ENCODE peak calls at places on chromosome 13, in ten cellular contexts. L is SK-N-SH, Q is transverse colon, N is stomach, H is suprapubic skin, X is A549, A is ovary, Z is K562, G is tibial nerve, T is GM12878. O is an unnamed sample.

GRCh38 chr13:44609137-44609536 is 33.0 kb upstream of the TSC22D1 start:
- DNase-seq in X (no peak), H (no peak), T (no peak), G (no peak), Z (no peak), N (no peak), A (no peak), L (no peak), Q (no peak), O (no peak)

GRCh38 chr13:111051041-111051440 is 64.1 kb upstream of the ARHGEF7 start:
- DNase-seq in T (no peak), Q (no peak), L (no peak), G (no peak), N (no peak), X (no peak), A (no peak), H (no peak), Z (no peak), O (no peak)

GRCh38 chr13:26872444-26873173 is 112.0 kb upstream of the GPR12 start:
- DNase-seq in Q (peak), H (no peak), Z (peak), X (peak), A (no peak), G (no peak), T (no peak), N (peak), L (peak), O (no peak)

GRCh38 chr13:52665325-52665724 is 12.7 kb downstream of the SUGT1 start:
- DNase-seq in A (no peak), L (peak), X (peak), Z (peak), T (no peak), H (no peak), G (no peak), Q (no peak), N (no peak), O (no peak)

GRCh38 chr13:45113809-45114208 is 6.5 kb upstream of the GTF2F2 start:
- DNase-seq in G (no peak), N (no peak), H (no peak), Z (no peak), A (no peak), X (no peak), T (no peak), Q (no peak), L (no peak), O (no peak)

GRCh38 chr13:96637039-96637438 is 357.2 kb downstream of the OXGR1 start:
- DNase-seq in T (no peak), X (no peak), A (no peak), L (no peak), Q (no peak), Z (no peak), H (no peak), G (no peak), N (no peak), O (no peak)

GRCh38 chr13:44313674-44314073 is 60.0 kb upstream of the SERP2 start:
- DNase-seq in X (peak), G (no peak), L (no peak), A (no peak), Z (no peak), H (no peak), Q (no peak), T (no peak), N (no peak), O (no peak)

GRCh38 chr13:72651196-72651595 is 76.2 kb downstream of the MZT1 start:
- DNase-seq in T (no peak), N (no peak), X (no peak), G (no peak), Z (no peak), A (no peak), H (no peak), L (peak), Q (no peak), O (no peak)

GRCh38 chr13:113820813-113821651 is 42.8 kb downstream of the GAS6 start:
- DNase-seq in G (peak), H (peak), T (no peak), X (peak), L (peak), Q (peak), N (no peak), A (peak), Z (peak), O (peak)

GRCh38 chr13:99374169-99374991 is 67.2 kb upstream of the GPR183 start:
- DNase-seq in T (no peak), N (no peak), X (no peak), Q (no peak), Z (no peak), L (no peak), H (no peak), A (no peak), G (no peak), O (no peak)

GRCh38 chr13:86572115-86572514 is 772.9 kb upstream of the SLITRK6 start:
- DNase-seq in A (no peak), H (no peak), X (no peak), Z (no peak), T (no peak), G (no peak), N (no peak), L (no peak), Q (no peak), O (no peak)

GRCh38 chr13:27679396-27679795 is 57.7 kb downstream of the POLR1D start:
- DNase-seq in T (no peak), Z (no peak), H (no peak), X (no peak), N (no peak), Q (no peak), L (no peak), G (no peak), A (no peak), O (no peak)

GRCh38 chr13:69319659-69320058 is 788.0 kb upstream of the ATXN8OS start:
- DNase-seq in H (no peak), G (no peak), X (no peak), Q (no peak), T (no peak), N (no peak), L (no peak), Z (no peak), A (no peak), O (no peak)

GRCh38 chr13:69324109-69324886 is 783.3 kb upstream of the ATXN8OS start:
- DNase-seq in X (no peak), G (no peak), N (no peak), H (no peak), A (no peak), Z (no peak), L (peak), Q (no peak), T (no peak), O (no peak)
- TF ChIP-seq EP300 in X (no peak), G (no peak), N (no peak), H (no peak), A (no peak), Z (no peak), L (no peak), Q (no peak), T (no peak), O (no peak)

GRCh38 chr13:108915095-108915633 is 285.8 kb downstream of the MYO16 start:
- DNase-seq in H (no peak), T (no peak), G (no peak), L (peak), X (no peak), Q (no peak), Z (no peak), N (no peak), A (no peak), O (no peak)
- H3K4me3 ChIP-seq in H (peak), T (peak), G (no peak), L (no peak), X (peak), Q (peak), Z (no peak), N (peak), A (no peak), O (peak)

GRCh38 chr13:30038884-30039283 is 188.5 kb upstream of the UBL3 start:
- DNase-seq in Z (no peak), T (no peak), A (no peak), G (no peak), N (no peak), Q (no peak), X (no peak), L (no peak), H (no peak), O (no peak)
- TF ChIP-seq EP300 in Z (no peak), T (no peak), A (no peak), G (no peak), N (no peak), Q (no peak), X (no peak), L (no peak), H (no peak), O (no peak)

DNA sequence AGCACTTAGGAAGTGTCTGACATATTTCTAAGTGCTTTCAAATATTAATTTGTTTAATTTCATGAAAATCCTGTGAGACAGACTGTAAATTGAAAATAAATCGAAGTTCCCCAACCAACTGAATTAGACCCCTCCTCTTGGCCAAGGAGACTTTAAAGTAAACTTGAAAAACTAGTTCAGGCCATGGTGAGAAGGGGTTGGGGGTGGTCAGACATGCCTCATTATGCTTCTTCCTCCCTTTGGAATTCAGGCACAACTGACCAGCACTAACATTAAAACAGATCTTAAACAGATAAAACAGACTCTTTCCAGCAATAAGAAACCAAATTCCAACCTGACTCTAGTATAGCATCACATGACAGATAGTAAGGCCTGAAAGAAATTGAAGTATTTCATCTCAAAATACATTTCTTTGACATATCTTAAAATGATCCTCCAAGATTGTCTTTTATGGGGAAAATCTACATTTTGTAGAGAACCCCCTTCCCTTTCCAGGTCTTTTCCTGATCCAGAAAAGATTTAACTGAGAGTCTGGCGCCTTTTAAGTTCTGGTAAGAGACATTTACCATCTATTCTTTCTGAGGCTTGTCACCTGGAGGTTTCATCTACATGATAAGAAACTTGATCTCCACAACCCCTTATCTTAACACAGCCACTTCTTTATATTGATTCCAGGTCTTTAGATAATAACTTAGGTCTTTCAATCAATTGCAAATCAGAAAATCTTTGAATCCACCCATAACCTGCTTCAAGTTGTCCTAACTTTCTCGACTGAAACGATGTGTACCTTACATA is 336.5 kb downstream of the PCDH20 start:
- DNase-seq in T (no peak), Z (no peak), Q (no peak), X (no peak), L (no peak), N (no peak), G (no peak), A (no peak), H (no peak), O (no peak)
- H3K4me3 ChIP-seq in T (no peak), Z (no peak), Q (no peak), X (no peak), L (no peak), N (no peak), G (no peak), A (no peak), H (no peak), O (no peak)

DNA sequence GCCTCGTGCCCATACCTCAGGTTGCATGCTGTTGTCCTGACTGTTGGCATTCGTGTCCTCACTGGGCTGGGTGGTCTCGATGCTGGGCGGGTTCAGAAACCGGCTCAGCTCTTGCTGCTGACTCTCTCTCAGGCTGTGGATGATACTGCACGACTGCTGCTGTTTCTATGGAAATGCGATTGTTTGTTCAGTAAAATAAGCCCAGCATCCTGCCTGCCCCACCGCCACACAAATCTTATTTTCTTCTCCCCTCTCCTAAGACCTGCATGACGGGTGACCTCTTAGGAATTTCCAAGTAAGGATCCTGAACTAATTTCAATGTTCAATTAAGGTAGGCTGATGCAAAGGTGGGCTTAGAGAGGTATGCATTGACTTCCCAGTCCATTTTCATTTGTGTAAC is 356.5 kb downstream of the NALCN start:
- DNase-seq in A (no peak), T (no peak), Q (no peak), H (no peak), G (no peak), L (no peak), N (no peak), X (no peak), Z (no peak), O (no peak)
- TF ChIP-seq EP300 in A (no peak), T (no peak), Q (no peak), H (no peak), G (no peak), L (no peak), N (no peak), X (no peak), Z (no peak), O (no peak)

DNA sequence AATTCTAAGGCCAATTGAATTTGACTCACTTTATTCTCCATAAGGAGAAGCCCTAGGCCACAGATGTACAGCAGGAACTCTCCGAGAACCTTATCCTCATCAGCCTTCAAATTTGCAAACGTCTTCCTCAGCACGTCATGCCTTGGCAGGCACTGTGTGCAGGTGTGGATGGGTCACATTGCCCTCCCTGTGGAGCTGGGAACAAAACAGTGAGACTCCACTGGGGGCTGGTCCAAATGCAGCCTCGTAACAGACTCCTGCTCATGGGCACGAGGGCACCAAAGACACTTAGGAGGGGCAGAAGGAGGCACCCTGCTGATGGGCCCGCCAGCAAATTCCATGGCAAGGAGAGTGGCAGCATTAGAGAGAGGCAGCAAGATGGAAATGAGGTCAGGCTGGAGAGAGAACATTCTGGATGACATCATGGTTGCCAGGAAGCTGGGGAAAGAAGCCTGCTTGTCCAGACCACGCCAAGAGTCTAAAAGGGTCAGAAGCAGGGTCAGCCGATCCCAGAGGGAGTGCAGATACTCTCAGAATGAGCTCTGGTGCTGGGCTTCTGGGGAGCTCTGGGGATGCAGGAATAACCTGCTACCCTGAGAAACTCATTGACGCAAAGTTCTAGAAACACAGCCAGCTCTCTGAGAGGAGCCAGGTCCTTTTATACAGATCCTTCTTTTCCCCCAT is 242.2 kb downstream of the B3GLCT start:
- DNase-seq in H (no peak), A (no peak), L (no peak), N (no peak), X (no peak), Z (no peak), G (no peak), Q (no peak), T (no peak), O (no peak)
- H3K4me3 ChIP-seq in H (no peak), A (no peak), L (no peak), N (no peak), X (no peak), Z (no peak), G (no peak), Q (no peak), T (no peak), O (no peak)

DNA sequence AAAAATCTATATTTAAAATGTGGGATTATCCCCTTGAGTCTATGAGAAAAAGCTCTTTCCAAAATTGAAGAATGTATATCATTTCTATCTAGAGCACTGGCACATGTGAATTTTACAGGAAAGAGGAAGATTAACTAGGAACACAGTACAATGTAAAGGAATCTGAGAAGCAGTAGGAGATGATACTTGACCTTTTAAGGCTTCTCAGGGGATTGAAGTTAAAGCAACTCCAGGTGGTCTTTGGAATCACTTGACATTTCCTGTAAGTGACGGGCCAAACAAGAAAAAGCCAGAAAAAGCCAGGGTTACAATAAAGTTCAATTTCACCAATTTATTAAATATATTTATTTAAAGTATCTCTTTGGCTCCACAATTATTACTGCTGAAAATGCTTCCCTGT is 1373.9 kb downstream of the OLFM4 start:
- DNase-seq in H (no peak), N (no peak), A (no peak), L (no peak), T (no peak), G (no peak), Z (no peak), X (no peak), Q (no peak), O (no peak)
- TF ChIP-seq EP300 in H (no peak), N (no peak), A (no peak), L (no peak), T (no peak), G (no peak), Z (no peak), X (no peak), Q (no peak), O (no peak)

GRCh38 chr13:31204592-31204991 is 4.8 kb downstream of the B3GLCT start:
- DNase-seq in X (peak), Z (peak), G (no peak), T (no peak), N (no peak), H (no peak), Q (no peak), A (no peak), L (peak), O (no peak)
- H3K4me3 ChIP-seq in X (no peak), Z (no peak), G (no peak), T (no peak), N (no peak), H (no peak), Q (no peak), A (no peak), L (no peak), O (no peak)